ENCODE peak calls at places on chromosome 11, in four cellular contexts. R, B, O and M are unnamed samples.

GRCh38 chr11:91981995-91982394 is 242.6 kb upstream of the FAT3 start:
- DNase-seq in R (peak; percentile 80), O (peak; percentile 66), B (peak; percentile 61), M (peak; percentile 96)

GRCh38 chr11:47399860-47400812 is 8.3 kb upstream of the SLC39A13 start:
- DNase-seq in R (no peak), B (no peak), O (no peak), M (no peak)

GRCh38 chr11:69587454-69588081 is 53.4 kb upstream of the CCND1 start:
- DNase-seq in B (no peak), R (peak; percentile 59), O (peak; percentile 28), M (no peak)

GRCh38 chr11:75673977-75674582 is 5.2 kb upstream of the MAP6 start:
- DNase-seq in O (peak; percentile 63), B (no peak), R (peak; percentile 30), M (no peak)

GRCh38 chr11:113153847-113154246 is 160.5 kb upstream of the TTC12 start:
- DNase-seq in O (no peak), R (no peak), B (no peak), M (no peak)

GRCh38 chr11:30049214-30049613 is 32.4 kb upstream of the KCNA4 start:
- DNase-seq in B (no peak), O (no peak), R (no peak), M (no peak)

GRCh38 chr11:76744186-76745058 is 38.7 kb upstream of the TSKU start:
- DNase-seq in R (no peak), O (peak; percentile 70), B (peak; percentile 57), M (no peak)

GRCh38 chr11:16776716-16777115 is 38.3 kb downstream of the C11orf58 start:
- DNase-seq in O (no peak), B (no peak), R (no peak), M (no peak)

GRCh38 chr11:110093407-110094297 is 460 bp downstream of the ZC3H12C start:
- DNase-seq in B (no peak), R (no peak), O (peak; percentile 80), M (no peak)

GRCh38 chr11:78850078-78850477 is 275.4 kb upstream of the NARS2 start:
- DNase-seq in R (no peak), O (no peak), B (no peak), M (no peak)

GRCh38 chr11:86360775-86361395 is 13.8 kb upstream of the CCDC81 start:
- DNase-seq in R (peak; percentile 39), O (peak; percentile 75), B (no peak), M (no peak)

GRCh38 chr11:116927163-116927772 is 89.8 kb upstream of the APOA1 start:
- DNase-seq in O (peak; percentile 11), R (no peak), B (no peak), M (no peak)

GRCh38 chr11:64861227-64861970 is 16.9 kb upstream of the CDC42BPG start:
- DNase-seq in R (no peak), B (no peak), O (no peak), M (no peak)
- TF ChIP-seq CTCF in R (no peak), B (no peak), O (no peak), M (no peak)

DNA sequence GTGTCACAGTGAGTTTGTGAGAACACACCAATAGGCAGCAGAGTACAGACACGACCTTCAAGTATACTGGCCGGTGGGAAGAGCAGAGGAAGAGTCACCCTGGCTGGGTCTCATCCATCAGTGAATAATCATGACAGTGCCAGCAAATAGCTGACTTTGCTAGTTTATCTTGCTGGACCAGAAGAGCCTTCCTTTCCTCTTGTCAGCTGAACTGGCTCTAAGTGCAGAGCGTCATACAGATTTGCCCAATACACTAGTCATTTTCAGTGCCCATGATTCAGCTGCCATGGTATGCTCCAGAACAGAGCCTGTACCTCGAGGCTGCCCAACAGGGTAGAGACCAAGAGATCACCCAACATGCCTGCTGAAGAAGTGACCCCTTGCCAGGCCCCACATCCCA is 82.9 kb upstream of the TBCEL start:
- DNase-seq in O (no peak), B (no peak), R (no peak), M (no peak)
- H3K4me3 ChIP-seq in O (no peak overlapping the region), B (no peak overlapping the region), R (no peak overlapping the region), M (no peak overlapping the region)

GRCh38 chr11:122023614-122024250 is 92.3 kb downstream of the BLID start:
- DNase-seq in O (no peak), B (no peak), R (no peak), M (no peak)
- TF ChIP-seq CTCF in O (peak; percentile 28), B (peak; percentile 54), R (peak; percentile 18), M (no peak)

GRCh38 chr11:68030318-68031135 is at the start of gene NDUFS8:
- DNase-seq in B (peak; percentile 95), R (peak; percentile 96), O (peak; percentile 99), M (peak; percentile 97)

GRCh38 chr11:68032997-68033707 is 2.7 kb downstream of the NDUFS8 start:
- DNase-seq in B (no peak), O (no peak), R (no peak), M (no peak)

GRCh38 chr11:68031136-68031459 is 617 bp downstream of the NDUFS8 start:
- DNase-seq in B (no peak), O (peak; percentile 45), R (no peak), M (no peak)

GRCh38 chr11:68033708-68034045 is 3.2 kb downstream of the NDUFS8 start:
- DNase-seq in B (no peak), O (no peak), R (no peak), M (no peak)

GRCh38 chr11:68032003-68032402 is 1.5 kb downstream of the NDUFS8 start:
- DNase-seq in O (no peak), B (no peak), R (no peak), M (no peak)
- H3K4me3 ChIP-seq in O (no peak overlapping the region), B (peak overlapping the region; percentile 96), R (peak overlapping the region; percentile 97), M (no peak overlapping the region)

DNA sequence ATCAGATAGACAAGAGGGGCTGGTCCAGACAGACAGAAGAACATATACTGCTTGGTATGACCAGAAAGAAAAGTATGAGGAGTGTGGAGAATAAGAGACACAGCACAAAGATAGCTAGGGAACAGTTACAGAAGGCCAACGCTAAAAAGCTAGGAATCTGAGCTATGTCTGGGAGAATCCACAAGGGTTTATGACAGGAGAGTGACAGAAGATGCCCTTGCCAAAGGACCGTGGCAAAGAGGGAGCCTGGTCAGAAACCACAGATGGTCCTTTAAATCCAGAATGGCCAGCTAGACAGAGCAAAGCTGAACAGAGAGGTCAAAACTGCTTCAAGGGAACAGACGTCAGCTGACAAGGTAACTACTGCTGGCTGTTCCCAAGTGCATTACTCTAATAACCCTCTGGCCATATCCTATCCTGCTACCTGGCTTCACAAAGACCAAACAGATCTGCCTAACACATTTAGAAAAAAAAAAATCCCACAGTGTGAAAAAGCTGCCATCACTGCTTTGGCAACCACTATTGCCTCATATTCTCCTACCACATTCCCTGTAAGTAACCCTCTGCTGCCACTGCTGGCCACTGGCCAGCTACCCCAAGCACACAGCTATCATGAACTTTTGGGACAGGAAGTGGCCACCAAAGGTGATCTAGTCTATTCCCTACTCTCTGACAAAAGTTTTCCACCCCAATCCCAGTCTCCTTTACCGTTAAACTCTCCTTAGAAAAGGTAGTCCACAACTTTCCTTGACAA is 7.3 kb downstream of the SERGEF start:
- DNase-seq in R (no peak), O (no peak), B (no peak), M (no peak)
- TF ChIP-seq CTCF in R (no peak), O (no peak), B (no peak), M (no peak)

GRCh38 chr11:134293119-134294113 is 17.2 kb downstream of the GLB1L3 start:
- DNase-seq in B (no peak), R (no peak), O (no peak), M (no peak)

GRCh38 chr11:134292661-134293060 is 16.5 kb downstream of the GLB1L3 start:
- DNase-seq in O (no peak), B (no peak), R (no peak), M (no peak)

GRCh38 chr11:134290646-134291045 is 14.5 kb downstream of the GLB1L3 start:
- DNase-seq in B (no peak), R (no peak), O (no peak), M (no peak)

GRCh38 chr11:134291196-134291595 is 15.0 kb downstream of the GLB1L3 start:
- DNase-seq in R (no peak), O (no peak), B (no peak), M (no peak)

DNA sequence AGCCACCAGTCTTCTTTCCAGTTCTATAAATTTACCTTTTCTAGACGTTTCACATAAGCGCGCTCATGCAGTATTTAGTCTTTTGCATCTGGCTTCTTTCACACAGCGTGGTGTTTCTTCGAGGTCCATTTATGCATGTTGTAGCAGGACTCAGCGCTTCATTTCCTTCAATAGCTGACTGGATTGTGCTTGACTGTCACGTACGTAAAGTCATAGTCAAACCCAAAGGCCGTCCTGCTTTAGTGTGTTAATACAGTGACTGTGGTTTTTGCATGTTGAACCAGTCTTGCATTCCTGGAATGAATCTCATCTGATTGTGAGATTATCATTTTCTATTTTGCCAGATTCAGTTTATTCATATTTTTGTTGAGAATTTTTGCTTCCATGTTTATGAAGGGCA is 18.5 kb downstream of the GLB1L3 start:
- DNase-seq in R (no peak), B (no peak), O (no peak), M (no peak)
- H3K4me3 ChIP-seq in R (no peak overlapping the region), B (no peak overlapping the region), O (no peak overlapping the region), M (no peak overlapping the region)

DNA sequence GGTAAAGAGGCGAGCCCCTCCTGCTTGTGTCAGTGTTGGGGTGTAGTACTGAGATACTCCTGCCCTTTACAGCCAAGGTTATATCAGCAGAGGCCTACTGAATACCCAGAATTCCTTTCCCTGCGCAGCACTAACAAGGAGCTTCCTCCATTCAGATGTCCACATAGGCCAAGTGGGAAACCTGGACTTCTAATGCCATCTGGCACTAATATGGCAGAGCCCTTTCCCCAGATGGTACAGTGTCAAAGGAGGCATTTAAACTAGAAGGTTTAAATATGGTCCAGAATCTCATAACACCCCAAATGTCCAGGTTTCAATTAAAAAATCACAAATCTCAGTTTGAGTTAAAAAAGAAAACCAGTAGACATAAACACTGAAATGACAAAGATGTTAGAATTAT is 68.8 kb downstream of the USP47 start:
- DNase-seq in R (no peak), B (no peak), O (no peak), M (no peak)
- TF ChIP-seq CTCF in R (no peak), B (no peak), O (no peak), M (no peak)

GRCh38 chr11:1402355-1402754 is 12.6 kb downstream of the BRSK2 start:
- DNase-seq in B (no peak), R (no peak), O (no peak), M (no peak)
- H3K4me3 ChIP-seq in B (no peak overlapping the region), R (no peak overlapping the region), O (no peak overlapping the region), M (no peak overlapping the region)